ENCODE peak calls at places on chromosome 7, in nine cellular contexts. R, T, J, Y, V, P, C, L and E are unnamed samples.

GRCh38 chr7:49091519-49091918 is 167.2 kb downstream of the CDC14C start:
- DNase-seq in V (no peak), J (no peak), R (no peak), T (no peak), Y (no peak), P (no peak), C (no peak), L (no peak), E (no peak)

GRCh38 chr7:8217200-8218068 is 44.5 kb downstream of the ICA1 start:
- DNase-seq in C (peak; percentile 89), Y (peak; percentile 47), P (peak; percentile 87), T (peak; percentile 77), V (no peak), J (peak; percentile 78), R (no peak), L (no peak), E (peak; percentile 46)

GRCh38 chr7:7535688-7536087 is at the start of gene COL28A1:
- DNase-seq in T (no peak), J (peak; percentile 16), R (no peak), Y (no peak), C (no peak), P (no peak), V (no peak), L (no peak), E (no peak)

GRCh38 chr7:149458235-149458634 is 2.6 kb downstream of the ZNF777 start:
- DNase-seq in T (no peak), R (no peak), V (no peak), L (no peak), P (no peak), C (no peak), Y (no peak), J (no peak), E (no peak)

GRCh38 chr7:131292141-131292905 is 35.4 kb upstream of the MKLN1 start:
- DNase-seq in Y (no peak), L (no peak), J (no peak), C (no peak), T (no peak), V (no peak), P (no peak), R (no peak), E (no peak)

GRCh38 chr7:2680792-2681490 is 7.1 kb upstream of the AMZ1 start:
- DNase-seq in R (peak; percentile 34), T (peak; percentile 67), P (peak; percentile 72), L (peak; percentile 91), V (peak; percentile 85), J (peak; percentile 18), C (peak; percentile 80), Y (peak; percentile 81), E (no peak)

GRCh38 chr7:115009139-115009538 is 87.2 kb downstream of the MDFIC start:
- DNase-seq in Y (no peak), V (no peak), T (peak; percentile 47), L (no peak), R (no peak), P (no peak), J (no peak), C (no peak), E (no peak)

GRCh38 chr7:46007990-46008643 is 87.0 kb upstream of the IGFBP3 start:
- DNase-seq in T (no peak), P (no peak), J (no peak), C (no peak), V (no peak), R (no peak), L (no peak), Y (peak; percentile 69), E (no peak)

GRCh38 chr7:132009778-132010177 is 453.4 kb upstream of the PODXL start:
- DNase-seq in P (peak; percentile 25), V (no peak), T (no peak), Y (no peak), L (no peak), C (no peak), J (peak; percentile 86), R (no peak), E (no peak)

GRCh38 chr7:35780070-35780469 is 20.8 kb upstream of the SEPTIN7 start:
- DNase-seq in J (no peak), L (no peak), T (no peak), V (no peak), Y (no peak), P (peak; percentile 25), R (no peak), C (no peak), E (no peak)

GRCh38 chr7:50349963-50350944 is 45.7 kb downstream of the IKZF1 start:
- DNase-seq in T (no peak), V (no peak), Y (no peak), P (no peak), C (no peak), J (no peak), R (no peak), L (no peak), E (no peak)

GRCh38 chr7:101826081-101826835 is 8.8 kb downstream of the CUX1 start:
- DNase-seq in T (no peak), J (no peak), R (no peak), C (no peak), P (no peak), L (no peak), V (no peak), Y (no peak), E (no peak)

GRCh38 chr7:5695037-5695708 is 86.3 kb downstream of the RNF216 start:
- DNase-seq in P (peak; percentile 90), T (peak; percentile 81), R (peak; percentile 38), J (peak; percentile 82), L (peak; percentile 63), Y (no peak), C (peak; percentile 71), V (peak; percentile 53), E (no peak)

GRCh38 chr7:73618538-73618937 is 5.8 kb downstream of the MLXIPL start:
- DNase-seq in C (no peak), Y (peak; percentile 56), R (no peak), P (no peak), V (no peak), L (no peak), T (no peak), J (no peak), E (no peak)

GRCh38 chr7:41942468-41943097 is 239.7 kb upstream of the INHBA start:
- DNase-seq in C (no peak), P (peak; percentile 92), R (no peak), T (peak; percentile 89), V (peak; percentile 72), J (no peak), L (no peak), Y (no peak), E (no peak)

DNA sequence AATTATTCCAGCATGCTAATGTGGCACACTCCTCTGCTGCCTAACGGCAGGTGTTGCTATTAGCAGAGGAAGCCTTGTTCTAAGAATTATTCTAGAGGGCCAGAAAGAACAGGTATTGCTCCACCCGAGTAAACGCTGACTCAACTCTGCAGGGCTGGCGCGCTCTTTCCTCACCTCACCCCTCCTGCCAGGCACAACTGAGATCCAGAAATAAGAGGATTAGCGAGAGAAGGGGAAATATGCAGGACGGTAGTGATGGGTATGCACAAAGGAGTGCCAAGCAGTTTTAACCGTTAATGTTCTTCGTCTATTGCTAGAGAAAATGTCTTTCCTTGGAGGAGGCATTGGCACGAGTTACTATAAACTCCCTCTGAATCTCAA is 382 bp upstream of the SCIN start:
- DNase-seq in T (no peak), R (no peak), Y (peak; percentile 27), L (no peak), V (peak; percentile 48), J (no peak), C (no peak), P (no peak), E (no peak)
- H3K4me3 ChIP-seq in T (peak overlapping the region; percentile 40), R (peak overlapping the region; percentile 33), Y (no peak overlapping the region), L (peak overlapping the region; percentile 52), V (peak overlapping the region; percentile 42), J (peak overlapping the region; percentile 51), C (no peak overlapping the region), P (peak overlapping the region; percentile 45), E (peak overlapping the region; percentile 36)

DNA sequence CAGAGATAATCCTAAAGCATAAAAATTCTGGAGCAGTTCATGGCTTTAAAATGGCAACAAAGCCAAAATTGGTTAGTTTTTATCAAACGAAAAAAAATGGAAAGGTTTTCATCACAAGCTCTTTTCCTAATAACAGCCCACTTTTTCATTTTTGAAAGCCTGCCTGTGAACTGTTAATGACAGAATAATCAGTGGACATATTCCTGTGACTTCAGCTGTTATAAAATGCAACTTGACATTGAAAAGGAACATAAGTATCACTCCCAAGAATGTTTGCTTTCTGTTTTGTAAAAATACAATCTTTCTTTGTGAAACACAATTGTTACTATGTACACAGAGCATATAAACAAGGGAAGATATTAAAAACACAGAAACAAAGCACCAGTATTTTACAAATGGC is 26.6 kb downstream of the MACC1 start:
- DNase-seq in V (no peak), L (no peak), C (no peak), R (no peak), J (no peak), Y (no peak), T (peak; percentile 36), P (no peak), E (no peak)
- H3K4me3 ChIP-seq in V (no peak overlapping the region), L (no peak overlapping the region), C (peak overlapping the region; percentile 61), R (no peak overlapping the region), J (no peak overlapping the region), Y (no peak overlapping the region), T (no peak overlapping the region), P (no peak overlapping the region), E (no peak overlapping the region)

GRCh38 chr7:142869434-142869833 is 14.6 kb downstream of the EPHB6 start:
- DNase-seq in C (no peak), T (no peak), Y (no peak), R (no peak), L (no peak), V (no peak), J (no peak), P (no peak), E (no peak)
- H3K4me3 ChIP-seq in C (no peak overlapping the region), T (no peak overlapping the region), Y (no peak overlapping the region), R (no peak overlapping the region), L (no peak overlapping the region), V (no peak overlapping the region), J (no peak overlapping the region), P (no peak overlapping the region), E (no peak overlapping the region)

GRCh38 chr7:99325597-99326407 is at the start of gene ARPC1A:
- DNase-seq in R (peak; percentile 96), V (peak; percentile 94), P (peak; percentile 97), C (peak; percentile 97), Y (peak; percentile 93), L (peak; percentile 96), T (peak; percentile 95), J (peak; percentile 85), E (peak; percentile 72)

GRCh38 chr7:99326408-99326782 is 697 bp downstream of the ARPC1A start:
- DNase-seq in Y (no peak), L (no peak), T (peak; percentile 7), P (no peak), R (no peak), C (peak; percentile 48), J (no peak), V (no peak), E (no peak)

GRCh38 chr7:99324966-99325596 is 617 bp upstream of the ARPC1A start:
- DNase-seq in C (no peak), T (no peak), L (no peak), J (no peak), V (no peak), R (no peak), Y (no peak), P (no peak), E (no peak)

GRCh38 chr7:99320371-99320770 is 5.3 kb upstream of the ARPC1A start:
- DNase-seq in R (no peak), P (no peak), V (no peak), C (no peak), J (no peak), L (no peak), Y (no peak), T (no peak), E (no peak)

DNA sequence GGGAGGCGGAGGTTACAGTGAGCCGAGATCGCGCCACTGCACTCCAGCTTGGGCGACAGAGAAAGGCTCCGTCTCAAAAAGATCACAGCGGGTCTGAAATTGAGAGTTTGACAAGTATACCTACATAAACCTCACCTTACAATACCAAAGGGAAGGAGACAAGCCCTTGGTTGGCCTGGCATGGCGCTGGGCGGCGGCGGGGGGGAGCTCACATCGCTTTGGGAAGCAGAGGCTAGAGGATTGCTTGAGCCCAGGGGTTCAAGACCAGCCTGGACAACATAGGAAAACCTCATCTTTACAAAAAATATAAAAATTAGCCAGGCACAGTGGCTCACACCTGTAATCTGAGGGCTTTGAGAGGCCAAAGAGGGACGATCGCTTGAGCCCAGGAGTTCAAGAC is 1.1 kb upstream of the ARPC1A start:
- DNase-seq in L (no peak), C (no peak), P (no peak), J (no peak), Y (no peak), V (no peak), T (no peak), R (no peak), E (no peak)
- H3K4me3 ChIP-seq in L (peak overlapping the region; percentile 94), C (peak overlapping the region; percentile 89), P (no peak overlapping the region), J (peak overlapping the region; percentile 99), Y (no peak overlapping the region), V (no peak overlapping the region), T (no peak overlapping the region), R (no peak overlapping the region), E (no peak overlapping the region)